ENCODE peak calls at places on chromosome 21, in seven cellular contexts. D is AG09309; J is stimulated activated CD4-positive, alpha-beta T cell treated with anti-CD3 and anti-CD28 coated beads, Interleukin-12 subunit alpha, Interleukin-12 subunit beta, amount 100 ng/mL, for 48 hours; M is astrocyte of the spinal cord; H is stimulated activated CD8-positive, alpha-beta memory T cell treated with anti-CD3 and anti-CD28 coated beads, Interleukin-4, amount 100 ng/mL, for 24 hours; U is ELR; E is hippocampal formation. R is an unnamed sample.

GRCh38 chr21:45445369-45445768 is 40.4 kb downstream of the COL18A1 start:
- DNase-seq in D (no peak), J (no peak), M (no peak), H (no peak), U (no peak), E (no peak), R (no peak)

GRCh38 chr21:36860736-36861594 is 105.5 kb downstream of the HLCS start:
- DNase-seq in D (peak), J (no peak), M (peak), H (no peak), U (peak), E (no peak), R (no peak)

GRCh38 chr21:44464351-44464750 is 9.0 kb downstream of the LRRC3 start:
- DNase-seq in D (no peak), J (no peak), M (no peak), H (no peak), U (no peak), E (no peak), R (no peak)

GRCh38 chr21:42515708-42516502 is 2.3 kb downstream of the SLC37A1 start:
- DNase-seq in D (no peak), J (no peak), M (no peak), H (no peak), U (no peak), E (no peak), R (no peak)

GRCh38 chr21:34075760-34076159 is 2.4 kb downstream of the MRPS6 start:
- DNase-seq in D (peak), J (no peak), M (no peak), H (no peak), U (no peak), E (no peak), R (no peak)

GRCh38 chr21:45413922-45414321 is 9.0 kb downstream of the COL18A1 start:
- DNase-seq in D (no peak), J (no peak), M (no peak), H (no peak), U (no peak), E (no peak), R (no peak)

GRCh38 chr21:44614161-44614631 is 2.3 kb downstream of the KRTAP10-8 start:
- DNase-seq in D (no peak), J (no peak), M (no peak), H (no peak), U (no peak), E (no peak), R (no peak)

GRCh38 chr21:8989261-8989882 is 1532.0 kb upstream of the TPTE start:
- DNase-seq in D (no peak), J (no peak), M (no peak), H (no peak), U (peak), E (no peak), R (no peak)

GRCh38 chr21:28357743-28358142 is 634.9 kb downstream of the LTN1 start:
- DNase-seq in D (no peak), J (no peak), M (no peak), H (no peak), U (no peak), E (no peak), R (no peak)

GRCh38 chr21:25402134-25402957 is 204.9 kb downstream of the MRPL39 start:
- DNase-seq in D (no peak), J (no peak), M (no peak), H (no peak), U (no peak), E (no peak), R (no peak)

GRCh38 chr21:44348861-44349260 is 4.6 kb upstream of the TRPM2 start:
- DNase-seq in D (no peak), J (no peak), M (no peak), H (no peak), U (no peak), E (no peak), R (no peak)